ENCODE peak calls at places on chromosomes 5 and 9, in seven cellular contexts. X is spleen; Z is transverse colon; C is tibial artery; V is lung; B is CD8-positive, alpha-beta memory T cell; L is PC-3. E is an unnamed sample.

GRCh38 chr5:59317772-59318205 is 575.7 kb downstream of the PDE4D start:
- DNase-seq in X (no peak), Z (no peak), C (no peak), V (no peak), B (no peak), L (no peak), E (no peak)

GRCh38 chr5:80216096-80216495 is 39.8 kb downstream of the SERINC5 start:
- DNase-seq in X (no peak), Z (no peak), C (no peak), V (no peak), B (no peak), L (no peak), E (no peak)

GRCh38 chr5:56818409-56819026 is 3.2 kb downstream of the MAP3K1 start:
- DNase-seq in X (no peak), Z (no peak), C (no peak), V (no peak), B (no peak), L (no peak), E (no peak)

GRCh38 chr5:98041661-98042060 is 731.8 kb upstream of the RGMB start:
- DNase-seq in X (no peak), Z (no peak), C (no peak), V (no peak), B (no peak), L (no peak), E (no peak)

GRCh38 chr5:6340100-6340499 is 38.2 kb downstream of the MED10 start:
- DNase-seq in X (no peak), Z (no peak), C (no peak), V (no peak), B (no peak), L (peak; percentile 57), E (no peak)

GRCh38 chr9:93427655-93428379 is 23.7 kb upstream of the FAM120A start:
- DNase-seq in X (no peak), Z (peak; percentile 54), C (no peak), V (no peak), B (no peak), L (no peak), E (peak; percentile 70)

GRCh38 chr5:29899583-29899982 is 1293.9 kb upstream of the CDH6 start:
- DNase-seq in X (no peak), Z (no peak), C (no peak), V (no peak), B (no peak), L (no peak), E (peak; percentile 48)

GRCh38 chr5:21688655-21689054 is 1164.5 kb downstream of the CDH12 start:
- DNase-seq in X (no peak), Z (no peak), C (no peak), V (no peak), B (no peak), L (peak; percentile 98), E (no peak)

GRCh38 chr5:1543398-1544293 is 19.9 kb upstream of the LPCAT1 start:
- DNase-seq in X (peak; percentile 61), Z (no peak), C (no peak), V (peak; percentile 28), B (no peak), L (no peak), E (peak; percentile 28)

GRCh38 chr5:41043109-41043747 is 27.9 kb downstream of the MROH2B start:
- DNase-seq in X (no peak), Z (peak; percentile 8), C (no peak), V (no peak), B (no peak), L (no peak), E (no peak)

GRCh38 chr5:136207631-136208030 is 14.7 kb upstream of the SMIM32 start:
- DNase-seq in X (no peak), Z (no peak), C (no peak), V (no peak), B (no peak), L (no peak), E (no peak)

GRCh38 chr5:132947661-132948060 is 15.8 kb downstream of the AFF4 start:
- DNase-seq in X (no peak), Z (no peak), C (no peak), V (no peak), B (no peak), L (no peak), E (no peak)

GRCh38 chr9:93471135-93471534 is 17.8 kb upstream of the FAM120AOS start:
- DNase-seq in X (no peak), Z (no peak), C (no peak), V (no peak), B (no peak), L (no peak), E (no peak)

GRCh38 chr5:57174128-57174849 is 430 bp downstream of the GPBP1 start:
- DNase-seq in X (no peak), Z (peak; percentile 50), C (peak; percentile 26), V (no peak), B (no peak), L (peak; percentile 16), E (no peak)

GRCh38 chr5:865168-865521 is 14.4 kb upstream of the ZDHHC11 start:
- DNase-seq in X (no peak), Z (no peak), C (no peak), V (no peak), B (no peak), L (no peak), E (no peak)

GRCh38 chr9:136806631-136807201 is 1.0 kb upstream of the RABL6 start:
- DNase-seq in X (no peak), Z (peak; percentile 4), C (no peak), V (no peak), B (no peak), L (no peak), E (no peak)

GRCh38 chr5:163822548-163822947 is 317.1 kb downstream of the MAT2B start:
- DNase-seq in X (no peak), Z (no peak), C (no peak), V (no peak), B (no peak), L (no peak), E (peak; percentile 57)

GRCh38 chr9:123894822-123895221 is 35.1 kb downstream of the DENND1A start:
- DNase-seq in X (no peak), Z (no peak), C (no peak), V (no peak), B (no peak), L (no peak), E (peak; percentile 46)

GRCh38 chr5:93572101-93572772 is 8.8 kb downstream of the NR2F1-AS1 start:
- DNase-seq in X (no peak), Z (no peak), C (no peak), V (no peak), B (no peak), L (no peak), E (peak; percentile 71)

GRCh38 chr9:19630762-19631161 is 158.1 kb downstream of the SLC24A2 start:
- DNase-seq in X (no peak), Z (no peak), C (no peak), V (no peak), B (no peak), L (no peak), E (no peak)

GRCh38 chr9:121652838-121653231 is 1.4 kb downstream of the DAB2IP start:
- DNase-seq in X (no peak), Z (no peak), C (no peak), V (no peak), B (no peak), L (no peak), E (no peak)
- H3K4me3 ChIP-seq in X (peak overlapping the region; percentile 61), Z (peak overlapping the region; percentile 42), C (peak overlapping the region; percentile 63), V (no peak overlapping the region), B (no peak overlapping the region), L (peak overlapping the region; percentile 78), E (peak overlapping the region; percentile 90)

DNA sequence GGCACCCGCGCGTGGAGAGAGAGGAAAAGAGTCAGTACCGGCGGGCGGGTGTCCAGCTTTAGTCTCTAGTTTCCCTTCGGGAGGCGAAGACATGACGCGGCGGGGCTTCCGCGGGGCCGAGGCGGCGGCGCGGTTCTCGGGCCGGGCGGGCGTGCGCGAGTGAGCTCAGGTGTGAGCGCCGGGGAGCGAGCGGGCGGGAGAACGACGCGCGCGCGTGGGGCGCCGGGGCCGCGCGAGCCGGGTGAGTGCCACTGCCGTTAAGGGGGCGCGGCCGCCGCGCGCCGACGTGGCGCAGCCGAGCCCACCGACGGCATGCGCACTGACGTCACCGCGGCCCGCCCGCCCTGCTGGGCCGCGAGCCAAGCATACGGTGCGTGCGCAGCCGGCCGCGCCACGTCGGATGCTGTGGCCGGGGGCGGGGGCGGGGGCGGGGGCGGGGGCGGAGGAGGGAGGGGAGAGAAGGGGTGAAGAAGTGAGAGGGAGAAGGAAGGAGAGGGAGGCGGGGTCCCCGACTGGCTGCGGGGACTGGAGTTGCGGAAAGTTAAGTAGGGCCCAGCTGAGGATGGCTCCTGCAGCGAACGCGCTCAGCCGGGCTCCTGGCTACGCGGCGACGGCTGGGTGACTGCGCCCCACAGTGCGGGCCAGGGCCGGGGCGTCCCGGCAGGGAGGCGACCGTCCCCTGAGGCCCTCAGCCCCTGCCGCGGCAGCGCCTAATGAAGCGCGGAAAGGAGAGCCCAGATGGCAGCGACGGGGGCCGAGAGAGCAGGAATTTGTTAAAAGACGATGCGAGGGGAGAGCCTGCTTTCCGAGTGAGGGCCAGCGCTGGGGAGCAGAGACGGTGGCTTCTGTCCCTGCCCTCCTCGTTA is at the start of gene DAP:
- DNase-seq in X (peak; percentile 97), Z (peak; percentile 91), C (peak; percentile 77), V (peak; percentile 82), B (peak; percentile 88), L (peak; percentile 99), E (peak; percentile 97)
- H3K4me3 ChIP-seq in X (peak within 1 kb of the TSS; percentile 87), Z (peak within 1 kb of the TSS; percentile 78), C (peak within 1 kb of the TSS; percentile 88), V (peak within 1 kb of the TSS; percentile 81), B (peak within 1 kb of the TSS; percentile 81), L (peak within 1 kb of the TSS; percentile 83), E (peak within 1 kb of the TSS; percentile 99)

DNA sequence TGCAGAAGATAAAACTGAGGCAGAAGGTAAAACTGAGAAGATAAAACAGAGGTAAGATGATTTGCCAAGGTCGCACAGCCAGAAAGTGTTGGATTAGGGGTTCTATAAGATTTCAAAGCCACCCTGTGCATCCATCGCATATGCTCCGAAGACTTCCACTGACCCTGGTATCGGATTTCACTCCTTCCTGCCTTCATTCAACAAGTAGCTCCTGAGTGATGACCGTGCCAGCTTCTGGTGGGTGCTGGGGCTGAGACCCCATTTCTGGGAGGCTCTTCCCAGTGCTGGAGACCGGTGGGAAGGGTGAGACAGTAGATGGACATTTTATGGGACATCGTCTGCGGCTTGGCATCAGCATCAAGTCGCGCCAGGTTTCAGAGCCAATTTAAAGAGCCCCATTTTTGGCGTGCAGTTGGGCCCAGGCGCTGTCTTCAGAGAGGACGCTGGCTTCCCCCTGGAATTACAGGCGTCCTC is 53.7 kb upstream of the DAB2IP start:
- DNase-seq in X (no peak), Z (no peak), C (no peak), V (no peak), B (no peak), L (no peak), E (no peak)
- H3K4me3 ChIP-seq in X (no peak overlapping the region), Z (no peak overlapping the region), C (peak overlapping the region; percentile 68), V (no peak overlapping the region), B (no peak overlapping the region), L (peak overlapping the region; percentile 86), E (peak overlapping the region; percentile 77)

GRCh38 chr5:76789991-76790571 is 28.7 kb upstream of the F2RL1 start:
- DNase-seq in X (no peak), Z (no peak), C (no peak), V (no peak), B (no peak), L (no peak), E (no peak)

GRCh38 chr5:76794871-76795270 is 24.0 kb upstream of the F2RL1 start:
- DNase-seq in X (no peak), Z (no peak), C (no peak), V (no peak), B (no peak), L (peak; percentile 17), E (no peak)

GRCh38 chr5:76790632-76791290 is 28.1 kb upstream of the F2RL1 start:
- DNase-seq in X (no peak), Z (no peak), C (peak; percentile 46), V (no peak), B (no peak), L (peak; percentile 93), E (no peak)

GRCh38 chr5:76788362-76788761 is 30.5 kb upstream of the F2RL1 start:
- DNase-seq in X (no peak), Z (peak; percentile 65), C (no peak), V (no peak), B (no peak), L (peak; percentile 60), E (no peak)

GRCh38 chr5:76791461-76791860 is 27.4 kb upstream of the F2RL1 start:
- DNase-seq in X (no peak), Z (no peak), C (no peak), V (no peak), B (no peak), L (no peak), E (no peak)
- H3K4me3 ChIP-seq in X (no peak overlapping the region), Z (no peak overlapping the region), C (no peak overlapping the region), V (no peak overlapping the region), B (no peak overlapping the region), L (peak overlapping the region; percentile 9), E (no peak overlapping the region)

E was measured in endodermal cell.